ENCODE peak calls at places on chromosome 11, in ten cellular contexts. N is tibial artery; U is sigmoid colon; C is heart left ventricle; L is H1; O is effector memory CD4-positive, alpha-beta T cell; G is cardiac muscle cell; X is left lung; H is ovary; D is GM12878. K is an unnamed sample.

GRCh38 chr11:96464695-96465307 is 75.0 kb downstream of the JRKL start:
- DNase-seq in N (no peak), U (no peak), C (no peak), L (no peak), O (no peak), G (peak; percentile 87), X (no peak), H (no peak), D (peak; percentile 11), K (no peak)

GRCh38 chr11:47907499-47907898 is 59.3 kb upstream of the NUP160 start:
- DNase-seq in N (no peak), U (no peak), C (no peak), L (no peak), O (no peak), G (peak; percentile 86), X (no peak), H (no peak), D (no peak), K (no peak)

GRCh38 chr11:95121687-95122086 is 32.0 kb downstream of the ENDOD1 start:
- DNase-seq in N (no peak), U (no peak), C (no peak), L (no peak), O (no peak), G (no peak), X (no peak), H (no peak), D (no peak), K (no peak)

GRCh38 chr11:117187007-117187406 is 8.5 kb downstream of the SIDT2 start:
- DNase-seq in N (no peak), U (peak; percentile 42), C (no peak), L (no peak), O (no peak), G (no peak), X (no peak), H (peak; percentile 69), D (no peak), K (peak; percentile 28)

GRCh38 chr11:21630934-21631478 is 561.9 kb upstream of the ANO5 start:
- DNase-seq in N (no peak), U (no peak), C (no peak), L (no peak), O (no peak), G (no peak), X (no peak), H (no peak), D (peak; percentile 31), K (no peak)

GRCh38 chr11:6693342-6694228 is 10.4 kb upstream of the MRPL17 start:
- DNase-seq in N (peak; percentile 53), U (peak; percentile 76), C (peak; percentile 33), L (no peak), O (peak; percentile 39), G (peak; percentile 80), X (no peak), H (no peak), D (no peak), K (no peak)

GRCh38 chr11:118633979-118634378 is 26.6 kb downstream of the PHLDB1 start:
- DNase-seq in N (no peak), U (no peak), C (no peak), L (no peak), O (no peak), G (no peak), X (no peak), H (no peak), D (no peak), K (no peak)

GRCh38 chr11:120448240-120448639 is 63.3 kb upstream of the GRIK4 start:
- DNase-seq in N (no peak), U (no peak), C (no peak), L (no peak), O (no peak), G (no peak), X (no peak), H (no peak), D (no peak), K (no peak)

GRCh38 chr11:32884770-32885384 is 7.7 kb upstream of the QSER1 start:
- DNase-seq in N (no peak), U (no peak), C (no peak), L (no peak), O (no peak), G (peak; percentile 35), X (no peak), H (no peak), D (no peak), K (no peak)

GRCh38 chr11:95108159-95108611 is 18.5 kb downstream of the ENDOD1 start:
- DNase-seq in N (peak; percentile 38), U (no peak), C (peak; percentile 62), L (no peak), O (no peak), G (peak; percentile 81), X (no peak), H (no peak), D (no peak), K (peak; percentile 38)

GRCh38 chr11:11155962-11156815 is 196.9 kb downstream of the CSNK2A3 start:
- DNase-seq in N (no peak), U (no peak), C (no peak), L (peak; percentile 95), O (peak; percentile 45), G (peak; percentile 3), X (no peak), H (no peak), D (no peak), K (no peak)

GRCh38 chr11:122180435-122180834 is 64.4 kb upstream of the BLID start:
- DNase-seq in N (peak; percentile 58), U (no peak), C (no peak), L (no peak), O (no peak), G (peak; percentile 89), X (no peak), H (no peak), D (no peak), K (no peak)

GRCh38 chr11:4539603-4540219 is 5.3 kb upstream of the OR52M1 start:
- DNase-seq in N (peak; percentile 46), U (no peak), C (peak; percentile 22), L (peak; percentile 82), O (peak; percentile 4), G (peak; percentile 48), X (peak; percentile 46), H (peak; percentile 77), D (no peak), K (peak; percentile 60)

GRCh38 chr11:124814739-124815138 is 14.5 kb upstream of the MSANTD2 start:
- DNase-seq in N (no peak), U (no peak), C (no peak), L (no peak), O (no peak), G (no peak), X (no peak), H (no peak), D (no peak), K (no peak)

GRCh38 chr11:70394211-70394950 is 3.9 kb upstream of the CTTN start:
- DNase-seq in N (no peak), U (peak; percentile 58), C (no peak), L (no peak), O (no peak), G (no peak), X (no peak), H (no peak), D (no peak), K (peak; percentile 29)

GRCh38 chr11:975824-976223 is 50.2 kb downstream of the AP2A2 start:
- DNase-seq in N (no peak), U (no peak), C (no peak), L (peak; percentile 69), O (no peak), G (peak; percentile 54), X (no peak), H (peak; percentile 59), D (no peak), K (no peak)

GRCh38 chr11:35617687-35618496 is at the start of gene FJX1:
- DNase-seq in N (peak; percentile 37), U (peak; percentile 82), C (peak; percentile 69), L (peak; percentile 86), O (no peak), G (peak; percentile 92), X (peak; percentile 52), H (peak; percentile 76), D (no peak), K (peak; percentile 55)

GRCh38 chr11:44324222-44324621 is 14.3 kb upstream of the ALX4 start:
- DNase-seq in N (no peak), U (no peak), C (no peak), L (no peak), O (no peak), G (no peak), X (no peak), H (no peak), D (no peak), K (no peak)
- H3K27me3 ChIP-seq in N (no peaks in the 10 kb centered on the region), U (peaks cover 35% of the 10 kb centered on the region), C (peaks cover 86% of the 10 kb centered on the region), L (peaks cover 89% of the 10 kb centered on the region), O (peaks cover 21% of the 10 kb centered on the region), G (peaks cover 100% of the 10 kb centered on the region), X (peaks cover 100% of the 10 kb centered on the region), H (no peaks in the 10 kb centered on the region), D (peaks cover 27% of the 10 kb centered on the region), K (peaks cover 34% of the 10 kb centered on the region)

GRCh38 chr11:66686100-66686785 is 8.6 kb upstream of the RBM4B start:
- DNase-seq in N (no peak), U (no peak), C (no peak), L (no peak), O (no peak), G (no peak), X (no peak), H (no peak), D (no peak), K (no peak)
- H3K36me3 ChIP-seq in N (peaks cover 41% of the 10 kb centered on the region), U (no peaks in the 10 kb centered on the region), C (no peaks in the 10 kb centered on the region), L (peaks cover 12% of the 10 kb centered on the region), O (no peaks in the 10 kb centered on the region), G (no peaks in the 10 kb centered on the region), X (no peaks in the 10 kb centered on the region), H (no peaks in the 10 kb centered on the region), D (no peaks in the 10 kb centered on the region), K (no peaks in the 10 kb centered on the region)

GRCh38 chr11:61008971-61009370 is 37.5 kb downstream of the CD6 start:
- DNase-seq in N (no peak), U (no peak), C (no peak), L (no peak), O (no peak), G (no peak), X (no peak), H (no peak), D (no peak), K (no peak)
- H3K27me3 ChIP-seq in N (no peaks in the 10 kb centered on the region), U (peaks cover 15% of the 10 kb centered on the region), C (peaks cover 28% of the 10 kb centered on the region), L (peaks cover 66% of the 10 kb centered on the region), O (no peaks in the 10 kb centered on the region), G (peaks cover 35% of the 10 kb centered on the region), X (peaks cover 46% of the 10 kb centered on the region), H (no peaks in the 10 kb centered on the region), D (no peaks in the 10 kb centered on the region), K (no peaks in the 10 kb centered on the region)

DNA sequence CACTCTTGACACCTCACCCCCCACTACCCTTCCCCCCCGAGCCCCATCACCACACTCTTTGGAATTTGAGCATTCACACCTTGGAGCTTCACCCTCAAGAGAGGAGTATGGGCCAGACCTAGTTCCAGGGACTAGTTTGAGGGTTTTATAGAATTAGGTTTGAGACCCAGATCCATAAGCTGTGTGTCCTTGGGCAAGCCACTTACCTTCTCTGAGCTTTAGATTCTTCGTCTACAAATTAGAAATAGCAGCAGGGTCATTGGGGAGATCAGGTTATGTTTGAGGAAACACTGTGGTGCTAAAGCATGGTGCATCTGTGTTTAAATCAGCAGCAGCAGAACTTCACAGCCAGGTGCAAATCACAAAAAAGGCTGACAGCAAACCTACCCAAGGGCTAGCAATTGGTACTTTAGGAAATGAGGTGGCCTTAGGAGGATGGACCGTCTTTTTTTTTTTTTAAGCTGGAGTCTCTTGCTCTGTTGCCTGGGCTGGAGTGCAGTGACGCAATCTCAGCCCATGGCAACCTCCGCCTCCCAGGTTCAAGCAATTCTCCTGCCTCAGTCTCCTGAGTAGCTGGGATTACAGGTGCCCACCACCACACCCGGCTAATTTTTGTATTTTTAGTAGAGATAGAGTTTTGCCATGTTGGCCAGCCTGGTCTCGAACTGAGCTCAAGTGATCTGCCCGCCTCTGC is 114.8 kb downstream of the MICAL2 start:
- DNase-seq in N (no peak), U (no peak), C (no peak), L (no peak), O (no peak), G (no peak), X (no peak), H (no peak), D (no peak), K (no peak)
- H3K36me3 ChIP-seq in N (peaks cover 92% of the 10 kb centered on the region), U (peaks cover 9% of the 10 kb centered on the region), C (peaks cover 7% of the 10 kb centered on the region), L (no peaks in the 10 kb centered on the region), O (peaks cover 20% of the 10 kb centered on the region), G (peaks cover 75% of the 10 kb centered on the region), X (no peaks in the 10 kb centered on the region), H (no peaks in the 10 kb centered on the region), D (no peaks in the 10 kb centered on the region), K (no peaks in the 10 kb centered on the region)

K was measured in right lobe of liver.